ENCODE peak calls at places on chromosomes 11 and 22, in six cellular contexts. V is GM23338, T is PC-3, D is PC-9, C is HCT116, B is hepatocyte. H is an unnamed sample. For H4K20me1, the result is how much of the 10 kb centered on the place peaks cover.

GRCh38 chr11:1041936-1042608 is 5.6 kb upstream of the MUC6 start:
- DNase-seq in T (no peak), D (peak), C (no peak), B (peak), V (no peak), H (no peak)

GRCh38 chr11:126963115-126963514 is 37.5 kb downstream of the KIRREL3 start:
- DNase-seq in C (no peak), B (no peak), T (no peak), V (no peak), D (no peak), H (peak)

GRCh38 chr22:18088825-18089568 is 11.2 kb downstream of the PEX26 start:
- DNase-seq in T (no peak), D (no peak), V (no peak), B (no peak), C (no peak), H (no peak)

GRCh38 chr22:22912722-22913253 is 25.2 kb downstream of the IGLL5 start:
- DNase-seq in D (no peak), V (no peak), B (no peak), T (no peak), C (no peak), H (no peak)

GRCh38 chr22:46596032-46596441 is 24.1 kb upstream of the GRAMD4 start:
- DNase-seq in C (no peak), D (no peak), B (peak), V (no peak), T (no peak), H (no peak)

GRCh38 chr11:119377112-119377901 is 4.2 kb downstream of the USP2 start:
- DNase-seq in B (no peak), T (peak), C (no peak), V (no peak), D (peak), H (no peak)

GRCh38 chr11:4647795-4648194 is 4.0 kb downstream of the OR51E1 start:
- DNase-seq in V (no peak), T (no peak), C (no peak), D (no peak), B (no peak), H (no peak)

GRCh38 chr22:38872831-38873248 is 824 bp upstream of the CBX6 start:
- DNase-seq in V (peak), D (no peak), B (peak), T (no peak), C (no peak), H (peak)

GRCh38 chr11:120413480-120413879 is 77.3 kb downstream of the ARHGEF12 start:
- DNase-seq in D (no peak), V (no peak), T (peak), C (no peak), B (no peak), H (peak)

GRCh38 chr11:12172493-12173013 is 62.2 kb downstream of the MICAL2 start:
- DNase-seq in B (no peak), C (no peak), V (no peak), T (no peak), D (no peak), H (no peak)

GRCh38 chr11:60570970-60571369 is 55.8 kb downstream of the MS4A13 start:
- DNase-seq in D (no peak), T (no peak), V (no peak), B (no peak), C (no peak), H (no peak)

GRCh38 chr11:94144233-94144632 is 15.6 kb downstream of the PANX1 start:
- DNase-seq in V (no peak), C (no peak), T (peak), D (peak), B (no peak), H (no peak)

GRCh38 chr22:49642741-49643140 is 184.9 kb downstream of the BRD1 start:
- DNase-seq in C (no peak), V (no peak), D (no peak), B (no peak), T (no peak), H (no peak)
- H4K20me1 ChIP-seq in C (under half), V (under half), D (half or more), B (under half), T (under half), H (under half)

GRCh38 chr11:57778318-57779037 is 16.9 kb downstream of the CTNND1 start:
- DNase-seq in B (peak), D (peak), C (peak), V (peak), T (peak), H (peak)
- H3K4me3 ChIP-seq in B (no peak), D (peak), C (peak), V (peak), T (peak), H (peak)

GRCh38 chr22:33908201-33909074 is 11.8 kb downstream of the LARGE1 start:
- DNase-seq in B (no peak), C (no peak), V (no peak), D (no peak), T (no peak), H (no peak)
- H4K20me1 ChIP-seq in B (under half), C (under half), V (half or more), D (under half), T (under half), H (under half)

DNA sequence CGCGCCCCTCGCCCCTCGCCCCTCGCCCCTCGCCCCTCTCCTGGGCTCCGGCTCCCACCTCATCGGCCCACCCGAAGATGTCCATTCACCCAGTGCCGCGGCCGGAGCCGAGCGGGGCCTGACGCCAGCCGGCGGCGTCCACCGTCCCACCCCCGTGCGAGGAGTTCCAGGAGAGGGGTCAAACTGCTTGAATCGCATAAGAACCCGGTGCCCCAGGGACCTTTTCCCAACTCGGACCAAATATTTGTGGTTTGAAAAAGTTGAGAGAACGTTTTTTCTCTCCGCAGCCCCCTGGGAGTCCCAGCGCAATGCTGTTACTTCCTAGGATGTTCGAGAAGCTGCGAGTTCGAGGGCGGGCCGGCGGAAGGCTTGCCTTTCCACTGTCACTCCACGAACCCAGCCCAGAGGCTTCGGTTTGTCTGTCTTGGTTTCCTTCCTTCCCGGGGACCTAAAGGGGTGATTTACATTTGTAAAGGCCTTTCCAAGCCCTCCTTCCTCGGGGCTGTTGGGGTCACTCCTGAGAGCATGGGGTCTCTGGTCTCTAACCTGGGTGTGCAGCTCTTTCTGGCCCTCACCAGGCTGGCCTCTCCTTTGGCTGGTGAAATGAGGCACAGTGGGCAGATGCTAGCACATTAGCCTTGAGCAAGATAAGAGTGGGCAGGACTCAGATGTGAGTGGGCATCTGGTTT is 38.0 kb downstream of the ETS1 start:
- DNase-seq in T (no peak), B (no peak), D (no peak), V (peak), C (no peak), H (peak)
- H3K4me3 ChIP-seq in T (no peak), B (peak), D (no peak), V (peak), C (no peak), H (peak)

DNA sequence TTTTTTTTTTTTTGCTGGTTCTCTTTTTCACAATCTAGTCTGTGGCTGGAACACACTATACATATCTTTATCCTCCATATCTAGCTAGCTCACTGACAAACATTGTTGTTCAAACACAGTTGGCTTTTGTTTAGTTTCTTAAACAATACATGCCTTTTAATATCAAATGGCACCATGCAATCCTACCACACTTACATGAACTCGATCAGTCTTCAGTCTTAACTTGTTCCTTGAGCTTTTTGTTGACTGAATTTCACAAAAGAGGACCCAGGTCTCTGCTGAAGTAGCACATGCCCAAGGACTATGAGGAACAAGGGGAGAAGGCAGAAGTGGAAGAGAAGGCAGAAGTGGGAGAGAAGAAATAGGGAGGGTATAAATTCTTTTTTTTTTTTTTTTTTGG is 25.5 kb downstream of the TMEM123 start:
- DNase-seq in B (no peak), V (no peak), T (no peak), D (no peak), C (no peak), H (no peak)
- H4K20me1 ChIP-seq in B (under half), V (under half), T (under half), D (under half), C (under half), H (under half)

GRCh38 chr11:76152086-76152658 is 54.1 kb downstream of the WNT11 start:
- DNase-seq in D (no peak), V (peak), T (peak), B (peak), C (peak), H (peak)
- H3K4me3 ChIP-seq in D (no peak), V (peak), T (no peak), B (no peak), C (no peak), H (peak)

DNA sequence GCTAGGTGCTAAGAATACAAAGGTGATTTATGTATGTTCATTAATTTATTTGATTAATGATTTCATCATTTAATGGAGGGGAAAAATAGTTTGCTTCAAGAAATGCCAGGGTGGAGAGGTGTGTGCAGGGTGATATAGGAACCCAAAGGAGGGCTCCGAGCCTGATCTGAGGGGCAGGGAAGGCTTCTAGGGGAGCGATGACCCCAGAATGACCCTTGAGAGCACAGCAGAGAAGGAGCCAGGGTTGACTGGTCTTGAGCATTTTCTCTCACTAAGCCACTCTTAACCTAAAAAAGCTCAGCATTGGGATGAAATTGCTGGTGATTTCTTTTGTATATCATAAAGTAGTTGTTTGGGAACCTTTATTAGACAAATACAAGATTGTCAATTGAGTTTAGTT is 35.1 kb downstream of the HIPK3 start:
- DNase-seq in D (no peak), B (no peak), V (no peak), T (no peak), C (no peak), H (no peak)
- H4K20me1 ChIP-seq in D (under half), B (under half), V (under half), T (under half), C (under half), H (under half)

DNA sequence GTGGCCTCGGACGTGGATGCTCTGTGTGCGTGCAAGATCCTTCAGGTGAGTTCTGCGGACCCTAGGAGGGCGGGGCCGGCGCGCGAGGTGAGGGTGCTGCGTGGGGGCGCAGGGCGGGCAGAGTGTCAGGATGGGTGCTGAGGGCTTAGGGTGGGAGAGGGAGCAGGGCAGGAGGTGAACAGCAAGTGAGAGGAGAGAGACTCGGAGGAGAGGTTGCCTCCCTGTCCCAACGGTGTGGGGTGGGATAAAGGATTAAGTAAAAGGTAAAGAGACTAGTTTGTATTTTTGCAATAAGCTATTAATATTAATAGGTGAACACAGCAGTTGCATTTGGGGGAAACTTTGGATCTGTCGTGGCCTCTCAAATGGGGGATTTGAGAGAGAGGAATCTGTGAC is 451 bp downstream of the CDC45 start:
- DNase-seq in C (no peak), T (no peak), V (no peak), D (no peak), B (no peak), H (no peak)
- H3K4me3 ChIP-seq in C (peak), T (peak), V (peak), D (peak), B (peak), H (peak)

H was measured in fibroblast of lung.